ENCODE peak calls at places on chromosomes 16 and 17, in seven cellular contexts. Y is SK-N-SH, S is H1, B is HCT116, I is GM12878, G is K562, M is HepG2. U is an unnamed sample.

GRCh38 chr17:77461277-77462057 is 320.7 kb downstream of the SEC14L1 start:
- DNase-seq in Y (no peak), S (no peak), B (no peak), I (no peak), G (no peak), M (no peak), U (no peak)

GRCh38 chr16:13961099-13961811 is 41.3 kb downstream of the ERCC4 start:
- DNase-seq in Y (no peak), S (no peak), B (no peak), I (no peak), G (no peak), M (peak), U (no peak)

GRCh38 chr17:39104046-39104445 is 47.4 kb downstream of the PLXDC1 start:
- DNase-seq in Y (no peak), S (no peak), B (no peak), I (no peak), G (peak), M (no peak), U (no peak)

GRCh38 chr16:66166451-66166850 is 200.0 kb upstream of the CDH5 start:
- DNase-seq in Y (no peak), S (no peak), B (no peak), I (no peak), G (no peak), M (peak), U (no peak)

GRCh38 chr17:79740413-79740812 is 9.7 kb downstream of the ENPP7 start:
- DNase-seq in Y (peak), S (no peak), B (no peak), I (no peak), G (no peak), M (no peak), U (no peak)

GRCh38 chr17:54900457-54901229 is at the start of gene TOM1L1:
- DNase-seq in Y (peak), S (peak), B (peak), I (no peak), G (peak), M (peak), U (peak)

GRCh38 chr17:7139400-7139799 is 24.8 kb upstream of the ASGR2 start:
- DNase-seq in Y (no peak), S (no peak), B (no peak), I (no peak), G (no peak), M (no peak), U (no peak)

GRCh38 chr16:88934066-88934667 is 42.8 kb downstream of the CBFA2T3 start:
- DNase-seq in Y (no peak), S (no peak), B (no peak), I (no peak), G (no peak), M (no peak), U (no peak)

GRCh38 chr16:61098505-61098904 is 937.7 kb downstream of the CDH8 start:
- DNase-seq in Y (no peak), S (no peak), B (no peak), I (no peak), G (no peak), M (no peak), U (no peak)

GRCh38 chr16:2339521-2340484 is 725 bp downstream of the ABCA3 start:
- DNase-seq in Y (peak), S (no peak), B (no peak), I (no peak), G (peak), M (peak), U (peak)

GRCh38 chr16:89506113-89506504 is 2.1 kb upstream of the SPG7 start:
- DNase-seq in Y (no peak), S (no peak), B (no peak), I (no peak), G (no peak), M (no peak), U (no peak)

GRCh38 chr17:39699818-39700147 is at the start of gene ERBB2:
- DNase-seq in Y (no peak), S (no peak), B (peak), I (no peak), G (no peak), M (peak), U (peak)

GRCh38 chr17:81239714-81240555 is 817 bp downstream of the NDUFAF8 start:
- DNase-seq in Y (peak), S (no peak), B (no peak), I (no peak), G (no peak), M (no peak), U (peak)

GRCh38 chr17:28477928-28478327 is 4.5 kb downstream of the SLC13A2 start:
- DNase-seq in Y (no peak), S (no peak), B (no peak), I (no peak), G (no peak), M (no peak), U (no peak)

GRCh38 chr17:33113281-33114010 is 121.8 kb downstream of the SPACA3 start:
- DNase-seq in Y (peak), S (no peak), B (no peak), I (no peak), G (no peak), M (no peak), U (no peak)

GRCh38 chr16:19963306-19963705 is 78.7 kb upstream of the GPRC5B start:
- DNase-seq in Y (no peak), S (no peak), B (no peak), I (no peak), G (no peak), M (no peak), U (no peak)

GRCh38 chr17:1485311-1485747 is 7.2 kb downstream of the MYO1C start:
- DNase-seq in Y (peak), S (no peak), B (no peak), I (no peak), G (peak), M (peak), U (peak)

GRCh38 chr17:12040478-12040877 is 19.8 kb downstream of the MAP2K4 start:
- DNase-seq in Y (no peak), S (no peak), B (no peak), I (no peak), G (no peak), M (no peak), U (no peak)
- TF ChIP-seq JUND in Y (no peak), S (no peak), B (peak), I (no peak), G (no peak), M (no peak), U (no peak)

GRCh38 chr16:17470002-17470870 is 524 bp downstream of the XYLT1 start:
- DNase-seq in Y (peak), S (no peak), B (no peak), I (no peak), G (no peak), M (no peak), U (no peak)
- TF ChIP-seq JUND in Y (no peak), S (no peak), B (no peak), I (no peak), G (no peak), M (no peak), U (no peak)

GRCh38 chr17:65797809-65798208 is 236.4 kb upstream of the AXIN2 start:
- DNase-seq in Y (peak), S (peak), B (no peak), I (no peak), G (peak), M (peak), U (peak)
- TF ChIP-seq JUND in Y (no peak), S (no peak), B (no peak), I (no peak), G (no peak), M (no peak), U (no peak)

DNA sequence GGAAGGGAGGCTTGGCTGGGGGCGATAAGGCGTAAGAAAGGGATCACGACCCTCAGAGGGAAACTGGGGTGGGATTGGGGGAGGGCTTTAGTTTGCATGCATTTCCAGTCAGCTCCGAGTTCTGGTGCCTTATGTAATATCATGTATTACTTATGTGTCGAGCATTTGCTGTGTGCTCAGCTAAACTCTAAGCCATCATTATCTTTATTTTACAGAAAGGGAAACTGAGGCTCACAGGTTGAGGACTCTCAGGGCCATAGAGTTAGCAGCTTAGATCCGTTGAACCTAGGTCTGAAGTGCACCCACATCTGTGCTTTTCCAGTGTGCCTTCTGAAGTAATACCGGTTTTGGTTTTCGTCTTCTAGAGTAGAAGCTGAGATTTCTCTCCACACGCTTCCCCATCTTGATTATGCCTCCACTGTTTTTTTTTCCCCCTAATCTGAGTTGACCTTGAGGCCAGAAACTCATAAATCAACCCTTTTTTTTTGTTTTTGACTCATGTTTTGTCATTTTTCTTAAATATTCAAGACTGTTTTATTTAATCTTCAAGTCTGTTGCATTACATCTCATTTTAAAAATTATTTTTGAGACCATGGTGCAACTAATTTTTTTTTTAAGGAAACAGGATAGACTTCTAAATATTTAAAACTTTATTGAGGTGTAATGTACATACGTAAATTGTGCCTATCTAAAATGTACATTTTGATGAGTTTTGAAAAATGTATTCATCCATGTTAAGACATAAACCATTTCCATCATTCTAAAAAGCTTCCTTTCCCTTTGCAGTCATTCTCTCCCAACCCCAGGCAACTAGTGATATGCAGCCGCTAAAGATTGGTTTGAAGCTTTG is 741 bp downstream of the CYB5B start:
- DNase-seq in Y (peak), S (no peak), B (no peak), I (no peak), G (no peak), M (no peak), U (no peak)
- TF ChIP-seq JUND in Y (no peak), S (no peak), B (no peak), I (no peak), G (no peak), M (no peak), U (no peak)

U was measured in T47D.